ENCODE peak calls at places on chromosomes 4 and X, in seven cellular contexts. Z, E, T, W, U, R and G are unnamed samples.

GRCh38 chr4:109699553-109700225 is 3.6 kb downstream of the CASP6 start:
- DNase-seq in U (no peak), R (no peak), W (no peak), T (no peak), Z (no peak), E (no peak), G (no peak)

GRCh38 chr4:89160806-89161205 is 49.5 kb downstream of the TIGD2 start:
- DNase-seq in W (no peak), Z (no peak), T (no peak), E (no peak), U (no peak), R (no peak), G (no peak)

GRCh38 chr4:183657564-183657963 is 1.4 kb downstream of the RWDD4 start:
- DNase-seq in Z (peak; percentile 42), T (no peak), R (no peak), E (no peak), W (no peak), U (no peak), G (no peak)

GRCh38 chrX:48689143-48689920 is 5.7 kb downstream of the WAS start:
- DNase-seq in Z (no peak), U (no peak), E (no peak), W (no peak), R (no peak), T (no peak), G (no peak)

GRCh38 chr4:62225972-62226371 is 1025.8 kb downstream of the ADGRL3 start:
- DNase-seq in T (no peak), W (no peak), E (no peak), U (no peak), Z (no peak), R (no peak), G (no peak)

GRCh38 chrX:153649915-153650782 is 3.1 kb downstream of the DUSP9 start:
- DNase-seq in U (no peak), R (no peak), E (no peak), T (no peak), W (no peak), Z (no peak), G (no peak)

GRCh38 chrX:111394581-111394980 is 17.4 kb downstream of the DCX start:
- DNase-seq in R (no peak), E (no peak), Z (no peak), W (no peak), T (no peak), U (no peak), G (no peak)

GRCh38 chr4:38088321-38088720 is 128.1 kb downstream of the PTTG2 start:
- DNase-seq in R (no peak), T (no peak), Z (no peak), W (no peak), U (no peak), E (no peak), G (no peak)

GRCh38 chr4:183284965-183285364 is 35.1 kb downstream of the CLDN22 start:
- DNase-seq in E (no peak), U (no peak), T (no peak), Z (peak; percentile 72), W (no peak), R (no peak), G (no peak)

GRCh38 chrX:10569946-10570345 is 50.4 kb downstream of the MID1 start:
- DNase-seq in Z (peak; percentile 59), T (no peak), W (no peak), E (no peak), R (no peak), U (no peak), G (no peak)

GRCh38 chrX:71315917-71316316 is 14.4 kb downstream of the ITGB1BP2 start:
- DNase-seq in Z (peak; percentile 71), R (no peak), T (no peak), U (no peak), W (no peak), E (no peak), G (no peak)

GRCh38 chrX:151692825-151693224 is 2.4 kb upstream of the PRRG3 start:
- DNase-seq in U (no peak), W (no peak), E (no peak), R (no peak), T (no peak), Z (no peak), G (no peak)
- H3K36me3 ChIP-seq in U (no peaks in the 10 kb centered on the region), W (no peaks in the 10 kb centered on the region), E (no peaks in the 10 kb centered on the region), R (no peaks in the 10 kb centered on the region), T (no peaks in the 10 kb centered on the region), Z (no peaks in the 10 kb centered on the region), G (no peaks in the 10 kb centered on the region)

GRCh38 chr4:122895336-122895995 is 26.9 kb downstream of the NUDT6 start:
- DNase-seq in W (no peak), U (no peak), T (no peak), R (no peak), Z (no peak), E (no peak), G (no peak)

GRCh38 chr4:122896270-122896669 is 26.1 kb downstream of the NUDT6 start:
- DNase-seq in U (no peak), W (no peak), T (no peak), Z (no peak), E (no peak), R (no peak), G (no peak)

GRCh38 chr4:122898370-122899150 is 23.8 kb downstream of the NUDT6 start:
- DNase-seq in T (no peak), W (no peak), E (peak; percentile 58), U (no peak), R (no peak), Z (peak; percentile 97), G (no peak)

GRCh38 chr4:122890142-122890769 is 32.1 kb downstream of the NUDT6 start:
- DNase-seq in W (no peak), U (no peak), E (no peak), R (no peak), T (no peak), Z (no peak), G (no peak)

DNA sequence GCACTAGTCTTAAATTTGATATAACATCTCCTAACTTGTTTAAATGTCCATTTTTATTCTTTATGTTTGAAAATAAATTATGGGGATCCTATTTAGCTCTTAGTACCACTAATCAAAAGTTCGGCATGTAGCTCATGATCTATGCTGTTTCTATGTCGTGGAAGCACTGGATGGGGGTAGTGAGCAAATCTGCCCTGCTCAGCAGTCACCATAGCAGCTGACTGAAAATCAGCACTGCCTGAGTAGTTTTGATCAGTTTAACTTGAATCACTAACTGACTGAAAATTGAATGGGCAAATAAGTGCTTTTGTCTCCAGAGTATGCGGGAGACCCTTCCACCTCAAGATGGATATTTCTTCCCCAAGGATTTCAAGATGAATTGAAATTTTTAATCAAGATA is 27.6 kb downstream of the NUDT6 start:
- DNase-seq in U (no peak), E (no peak), W (no peak), R (no peak), T (no peak), Z (no peak), G (no peak)
- H3K36me3 ChIP-seq in U (no peaks in the 10 kb centered on the region), E (peaks cover 15% of the 10 kb centered on the region), W (no peaks in the 10 kb centered on the region), R (peaks cover 28% of the 10 kb centered on the region), T (no peaks in the 10 kb centered on the region), Z (peaks cover 65% of the 10 kb centered on the region), G (peaks cover 5% of the 10 kb centered on the region)

GRCh38 chr4:39295784-39296183 is 70.4 kb downstream of the RFC1 start:
- DNase-seq in R (no peak), W (no peak), E (no peak), T (no peak), U (no peak), Z (no peak), G (no peak)

GRCh38 chr4:39286263-39286662 is 79.9 kb downstream of the RFC1 start:
- DNase-seq in U (no peak), W (no peak), R (no peak), E (no peak), T (no peak), Z (no peak), G (no peak)

GRCh38 chr4:39285853-39286252 is 80.3 kb downstream of the RFC1 start:
- DNase-seq in E (no peak), R (no peak), W (no peak), U (no peak), T (no peak), Z (no peak), G (no peak)

GRCh38 chr4:39291686-39292085 is 74.5 kb downstream of the RFC1 start:
- DNase-seq in E (no peak), T (no peak), U (no peak), R (no peak), Z (no peak), W (no peak), G (no peak)
- H3K36me3 ChIP-seq in E (peaks cover 89% of the 10 kb centered on the region), T (peaks cover 26% of the 10 kb centered on the region), U (no peaks in the 10 kb centered on the region), R (peaks cover 65% of the 10 kb centered on the region), Z (peaks cover 57% of the 10 kb centered on the region), W (peaks cover 24% of the 10 kb centered on the region), G (peaks cover 55% of the 10 kb centered on the region)

GRCh38 chr4:100880012-100880411 is 362.2 kb upstream of the EMCN start:
- DNase-seq in U (no peak), Z (no peak), E (no peak), R (no peak), T (no peak), W (no peak), G (no peak)

GRCh38 chr4:100872811-100873210 is 355.0 kb upstream of the EMCN start:
- DNase-seq in E (no peak), T (no peak), U (no peak), Z (no peak), R (no peak), W (no peak), G (no peak)

GRCh38 chr4:100879471-100879870 is 361.6 kb upstream of the EMCN start:
- DNase-seq in E (no peak), Z (no peak), W (no peak), T (no peak), U (no peak), R (no peak), G (no peak)

GRCh38 chr4:100875296-100876040 is 357.6 kb upstream of the EMCN start:
- DNase-seq in T (no peak), R (no peak), E (no peak), Z (no peak), W (no peak), U (no peak), G (no peak)

GRCh38 chr4:100876546-100876945 is 358.7 kb upstream of the EMCN start:
- DNase-seq in W (no peak), Z (no peak), E (no peak), U (no peak), T (no peak), R (no peak), G (no peak)
- H3K36me3 ChIP-seq in W (no peaks in the 10 kb centered on the region), Z (no peaks in the 10 kb centered on the region), E (no peaks in the 10 kb centered on the region), U (no peaks in the 10 kb centered on the region), T (no peaks in the 10 kb centered on the region), R (no peaks in the 10 kb centered on the region), G (no peaks in the 10 kb centered on the region)

DNA sequence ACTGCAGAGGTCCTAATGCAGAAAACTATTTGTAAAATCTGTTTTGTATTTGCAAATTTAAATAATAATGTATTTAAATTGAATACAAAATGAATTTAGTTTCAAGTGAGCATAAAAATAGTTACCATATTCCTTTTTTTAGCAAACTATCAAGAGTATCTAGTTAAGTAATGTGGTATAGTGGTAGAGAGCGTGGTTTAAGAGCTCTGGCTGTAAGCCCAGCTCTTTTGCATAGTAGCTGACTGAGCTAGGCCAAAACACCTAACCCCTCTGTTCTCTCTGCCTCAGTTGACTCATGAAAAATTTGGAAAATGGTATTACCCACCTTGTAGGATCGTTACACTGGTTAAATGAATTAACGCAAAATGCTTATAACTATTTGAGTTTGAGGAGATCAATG is 18.1 kb upstream of the ADAD1 start:
- DNase-seq in E (no peak), Z (no peak), R (no peak), T (no peak), W (no peak), U (no peak), G (no peak)
- H3K36me3 ChIP-seq in E (peaks cover 66% of the 10 kb centered on the region), Z (peaks cover 42% of the 10 kb centered on the region), R (peaks cover 14% of the 10 kb centered on the region), T (peaks cover 4% of the 10 kb centered on the region), W (peaks cover 23% of the 10 kb centered on the region), U (peaks cover 6% of the 10 kb centered on the region), G (peaks cover 32% of the 10 kb centered on the region)